ENCODE peak calls at places on chromosome 9, in seven cellular contexts. V, P, M, H, D, I and A are unnamed samples. For H3K27me3, the result is how much of the 10 kb centered on the place peaks cover.

GRCh38 chr9:63817622-63818518 is 1467.1 kb downstream of the FOXD4L5 start:
- DNase-seq in D (peak), I (peak), V (peak), H (peak), P (peak), M (peak), A (peak)

GRCh38 chr9:99085949-99086948 is 18.7 kb upstream of the TGFBR1 start:
- DNase-seq in M (peak), H (no peak), V (peak), I (no peak), D (peak), P (no peak), A (no peak)

GRCh38 chr9:131402738-131403492 is 9.0 kb downstream of the PRRC2B start:
- DNase-seq in V (no peak), P (peak), D (peak), H (peak), I (peak), M (peak), A (no peak)

GRCh38 chr9:6625363-6625762 is 20.2 kb downstream of the GLDC start:
- DNase-seq in P (no peak), I (no peak), H (no peak), V (no peak), M (no peak), D (no peak), A (no peak)

GRCh38 chr9:111975709-111976108 is 79.1 kb downstream of the UGCG start:
- DNase-seq in H (no peak), D (no peak), I (no peak), V (peak), M (no peak), P (peak), A (peak)

GRCh38 chr9:106868565-106868964 is 5.6 kb downstream of the ZNF462 start:
- DNase-seq in I (no peak), V (no peak), H (no peak), M (no peak), D (no peak), P (peak), A (no peak)

GRCh38 chr9:136754059-136754572 is 3.9 kb downstream of the LCN8 start:
- DNase-seq in M (no peak), H (no peak), P (no peak), V (no peak), D (no peak), I (no peak), A (no peak)

GRCh38 chr9:132973713-132974112 is 4.8 kb upstream of the GFI1B start:
- DNase-seq in D (peak), P (no peak), H (no peak), V (peak), M (peak), I (no peak), A (no peak)

GRCh38 chr9:16572005-16572727 is 298.3 kb downstream of the BNC2 start:
- DNase-seq in H (no peak), D (no peak), M (no peak), V (no peak), P (no peak), I (no peak), A (no peak)

GRCh38 chr9:96450613-96451544 is 910 bp downstream of the HABP4 start:
- DNase-seq in P (no peak), V (no peak), H (no peak), D (peak), I (no peak), M (peak), A (peak)

GRCh38 chr9:127104465-127105311 is 17.7 kb downstream of the ANGPTL2 start:
- DNase-seq in V (no peak), I (no peak), H (no peak), D (peak), M (no peak), P (no peak), A (no peak)

GRCh38 chr9:23467276-23467675 is 358.8 kb downstream of the ELAVL2 start:
- DNase-seq in M (no peak), V (no peak), D (no peak), H (no peak), P (no peak), I (no peak), A (no peak)

GRCh38 chr9:121902483-121903135 is 190.5 kb downstream of the TTLL11 start:
- DNase-seq in I (no peak), H (no peak), M (peak), V (no peak), P (no peak), D (peak), A (no peak)

GRCh38 chr9:126154869-126155268 is 171.8 kb upstream of the MVB12B start:
- DNase-seq in D (no peak), P (no peak), H (no peak), V (no peak), M (no peak), I (no peak), A (no peak)

GRCh38 chr9:115591584-115591984 is 473.6 kb upstream of the TNC start:
- DNase-seq in P (peak), D (peak), H (no peak), I (peak), V (peak), M (peak), A (no peak)

GRCh38 chr9:115930472-115930871 is 223.1 kb upstream of the PAPPA start:
- DNase-seq in I (no peak), D (peak), H (no peak), M (no peak), P (no peak), V (no peak), A (no peak)

GRCh38 chr9:36207016-36207415 is 16.3 kb downstream of the CLTA start:
- DNase-seq in P (no peak), M (peak), I (peak), H (no peak), V (no peak), D (peak), A (no peak)

GRCh38 chr9:127093319-127094020 is 29.0 kb downstream of the ANGPTL2 start:
- DNase-seq in M (no peak), P (no peak), V (no peak), H (no peak), I (no peak), D (no peak), A (no peak)

GRCh38 chr9:8599937-8600336 is 800.4 kb upstream of the DMAC1 start:
- DNase-seq in I (no peak), H (no peak), M (no peak), V (no peak), P (no peak), D (no peak), A (no peak)

GRCh38 chr9:103399535-103399934 is 404.4 kb downstream of the CYLC2 start:
- DNase-seq in D (no peak), M (no peak), H (no peak), I (no peak), V (no peak), P (no peak), A (no peak)

GRCh38 chr9:133874061-133874638 is 118.0 kb downstream of the VAV2 start:
- DNase-seq in P (no peak), D (peak), I (no peak), M (peak), H (no peak), V (no peak), A (no peak)

GRCh38 chr9:110555971-110556370 is 23.6 kb downstream of the SVEP1 start:
- DNase-seq in I (no peak), M (peak), D (peak), V (no peak), P (peak), H (no peak), A (no peak)

DNA sequence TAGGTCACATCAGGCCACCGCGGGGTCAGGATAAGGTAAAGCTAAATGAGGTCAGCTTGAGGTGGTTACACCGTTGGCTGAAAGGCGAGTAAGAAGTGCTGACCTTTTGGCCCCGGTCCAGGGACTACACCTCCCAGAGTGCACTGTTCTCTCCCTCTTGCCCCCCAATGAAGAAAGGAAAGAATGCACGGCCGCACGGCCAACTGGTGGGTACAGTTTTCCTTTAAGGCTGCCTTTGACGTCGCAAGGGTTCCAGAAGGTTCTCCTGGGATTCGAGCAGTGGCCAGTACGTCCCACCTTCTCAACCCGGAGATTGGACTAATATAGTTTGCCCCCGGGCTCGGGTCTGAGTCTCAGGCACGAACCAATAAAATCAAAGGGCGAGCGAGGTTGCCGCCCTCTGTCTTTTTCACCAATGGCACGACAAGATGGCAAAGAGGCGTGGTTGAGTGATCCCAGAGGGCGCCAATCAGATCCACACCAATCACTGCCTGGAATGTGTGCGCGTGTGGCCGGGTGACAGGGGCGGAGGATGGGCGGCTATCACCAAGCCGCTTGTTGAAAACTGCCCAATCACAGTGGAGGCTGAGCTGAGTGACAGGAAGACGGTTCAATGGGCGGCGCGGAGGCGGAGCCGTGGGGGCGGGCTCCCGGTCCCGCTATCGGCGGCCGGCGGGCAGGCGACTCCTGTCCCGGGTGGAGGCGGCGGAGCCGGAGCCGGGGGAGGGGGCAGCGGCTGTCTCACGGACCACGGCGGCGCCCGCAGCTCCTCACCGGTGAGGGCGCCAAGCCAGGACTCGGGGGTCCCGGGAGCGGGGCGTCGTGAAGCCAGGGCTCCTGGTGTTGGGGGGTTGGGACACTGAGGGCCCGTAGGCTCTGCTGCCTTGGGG is at the start of gene DNAJB5:
- DNase-seq in P (peak), I (peak), D (peak), M (peak), V (peak), H (peak), A (peak)
- TF ChIP-seq CTCF in P (no peak), I (no peak), D (no peak), M (no peak), V (no peak), H (no peak), A (no peak)

DNA sequence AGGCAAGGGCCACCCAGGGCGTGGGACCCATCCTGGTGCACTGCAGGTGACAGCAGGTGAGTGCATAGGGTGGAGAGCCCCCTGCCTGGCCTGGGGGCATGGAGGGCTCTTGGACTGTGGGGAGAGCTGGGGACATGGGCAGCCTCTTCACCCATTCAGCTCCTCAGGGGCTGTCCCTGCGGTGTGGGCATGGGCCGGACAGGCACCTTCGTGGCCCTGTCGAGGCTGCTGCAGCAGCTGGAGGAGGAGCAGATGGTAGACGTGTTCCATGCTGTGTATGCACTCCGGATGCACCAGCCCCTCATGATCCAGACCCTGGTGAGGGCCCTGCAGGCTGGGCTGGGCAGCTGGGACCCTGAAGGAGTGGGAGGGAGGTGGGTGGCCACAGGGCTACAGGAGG is 20.4 kb upstream of the SPTLC1 start:
- DNase-seq in H (no peak), V (no peak), P (no peak), M (no peak), I (no peak), D (no peak), A (no peak)
- H3K27me3 ChIP-seq in H (under half), V (under half), P (under half), M (under half), I (under half), D (under half), A (under half)

DNA sequence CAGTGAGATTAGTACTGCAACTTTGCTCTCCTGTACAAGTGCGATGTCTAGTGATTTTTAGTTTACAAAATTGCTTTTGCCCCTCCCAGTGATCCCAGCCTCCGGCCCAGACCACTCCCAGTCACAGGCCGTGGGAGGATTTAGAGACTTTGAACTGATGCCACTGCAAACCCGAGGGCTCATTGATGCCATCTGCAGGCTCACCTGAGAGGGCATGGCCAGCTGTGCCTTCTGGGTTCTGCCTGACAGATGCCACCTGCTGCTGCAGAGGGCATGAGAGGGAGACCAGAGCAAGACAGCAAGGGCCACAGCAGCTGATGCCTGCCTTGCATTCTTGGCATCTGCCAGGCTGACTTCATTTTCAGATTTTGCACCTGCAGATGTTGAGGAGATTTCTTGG is 593.8 kb downstream of the CDK5RAP2 start:
- DNase-seq in P (no peak), V (no peak), I (no peak), H (no peak), M (no peak), D (no peak), A (no peak)
- TF ChIP-seq CTCF in P (no peak), V (no peak), I (no peak), H (no peak), M (no peak), D (no peak), A (no peak)

GRCh38 chr9:1269533-1270315 is 219.6 kb downstream of the DMRT2 start:
- DNase-seq in P (no peak), D (no peak), V (no peak), I (no peak), H (no peak), M (no peak), A (no peak)
- H3K27me3 ChIP-seq in P (under half), D (under half), V (under half), I (under half), H (under half), M (under half), A (under half)

DNA sequence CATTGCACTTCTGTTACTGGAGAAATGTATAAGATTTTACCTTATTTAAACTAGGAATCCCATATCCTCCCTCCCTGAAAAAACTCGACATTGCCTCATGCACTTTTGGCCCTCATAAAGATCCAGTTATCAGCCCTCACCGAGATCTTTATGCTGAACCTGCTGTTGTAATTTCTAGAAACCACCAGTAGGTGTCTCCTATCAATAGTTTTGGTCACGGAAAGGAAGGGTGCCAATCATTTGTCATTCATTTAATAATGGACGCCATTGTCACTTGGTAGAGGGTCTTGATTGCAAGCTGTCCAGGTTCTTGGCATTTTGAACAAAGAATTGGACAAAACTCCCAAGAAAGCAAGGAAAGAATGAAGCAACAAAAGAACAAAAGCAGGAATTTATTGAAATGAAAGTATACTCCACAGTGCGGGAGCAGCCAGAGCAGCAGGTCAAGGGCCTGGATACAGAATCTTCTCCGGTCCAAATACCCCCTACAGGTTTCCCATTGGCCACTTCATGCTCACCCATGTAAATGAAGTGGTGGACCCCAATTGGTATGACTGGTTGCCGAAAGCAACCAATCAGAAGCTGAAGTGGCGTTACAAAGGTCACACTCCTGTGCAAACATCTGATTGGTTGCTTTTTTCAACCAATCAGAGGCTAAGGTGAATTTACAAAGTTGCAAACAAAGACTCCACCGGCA is 524.3 kb downstream of the PSAT1 start:
- DNase-seq in M (peak), V (peak), I (no peak), P (no peak), H (no peak), D (peak), A (no peak)
- TF ChIP-seq CTCF in M (peak), V (peak), I (peak), P (peak), H (peak), D (peak), A (peak)

DNA sequence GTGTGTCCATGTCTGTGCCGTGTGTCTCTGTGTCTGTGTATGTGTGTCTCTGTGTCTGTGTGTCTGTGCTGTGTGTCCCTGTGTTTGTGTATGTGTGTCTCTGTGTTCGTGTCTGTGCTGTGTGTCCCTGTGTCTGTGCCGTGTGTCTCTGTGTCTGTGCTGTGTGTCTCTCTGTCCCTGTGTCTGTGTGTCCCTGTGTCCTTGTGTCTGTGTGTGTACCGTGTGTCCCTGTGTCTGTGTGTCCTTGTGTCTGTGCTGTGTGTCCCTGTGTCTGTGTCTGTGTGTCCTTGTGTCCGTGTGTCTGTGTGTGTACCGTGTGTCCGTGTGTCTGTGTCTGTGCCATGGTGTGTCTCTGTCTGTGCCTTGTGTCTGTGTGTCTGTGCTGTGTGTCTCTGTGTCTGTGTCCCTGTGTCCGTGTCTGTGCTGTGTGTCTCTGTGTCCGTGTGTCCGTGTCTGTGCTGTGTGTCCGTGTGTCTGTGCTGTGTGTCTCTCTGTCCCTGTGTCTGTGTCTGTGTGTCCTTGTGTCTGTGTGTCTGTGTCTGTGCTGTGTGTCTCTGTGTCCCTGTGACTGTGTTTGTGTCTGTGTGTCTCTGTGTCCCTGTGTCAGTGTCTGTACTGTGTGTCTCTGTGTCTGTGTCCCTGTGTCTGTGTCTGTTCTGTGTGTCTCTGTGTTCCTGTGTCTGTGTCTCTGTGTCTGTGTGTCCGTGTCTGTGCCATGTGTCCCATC is 23.2 kb downstream of the CACNA1B start:
- DNase-seq in V (no peak), H (no peak), P (no peak), D (no peak), M (no peak), I (peak), A (no peak)
- H3K27me3 ChIP-seq in V (under half), H (under half), P (under half), D (under half), M (under half), I (under half), A (under half)

DNA sequence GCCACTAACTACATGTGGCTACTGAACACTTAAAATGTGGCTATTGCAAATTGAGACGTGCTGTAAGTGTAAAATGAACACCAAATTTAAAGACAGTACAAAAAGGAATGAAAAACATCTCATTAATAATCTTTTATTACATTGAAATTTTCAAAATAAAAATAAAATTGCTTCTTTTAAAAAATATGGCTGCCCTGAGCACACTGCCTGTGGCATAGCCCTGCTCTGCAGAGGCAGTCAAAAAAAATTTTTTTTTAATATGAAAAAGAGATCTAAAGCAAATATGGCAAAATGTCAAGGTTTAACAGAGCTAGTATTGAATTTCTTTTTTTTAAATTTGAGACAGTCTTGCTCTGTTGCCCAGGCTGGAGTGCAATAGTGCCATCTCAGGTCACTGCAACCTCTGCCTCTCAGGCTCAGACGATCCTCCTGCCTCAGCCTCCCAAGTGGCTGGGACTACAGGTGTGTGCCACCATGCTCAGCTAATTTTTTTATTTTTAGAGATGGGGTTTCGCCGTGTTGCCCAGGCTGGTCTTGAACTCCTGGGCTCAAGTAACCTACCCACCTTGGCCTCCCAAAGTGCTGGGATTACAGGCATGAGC is 25.6 kb downstream of the CARNMT1 start:
- DNase-seq in M (no peak), I (no peak), D (no peak), V (no peak), P (no peak), H (no peak), A (no peak)
- TF ChIP-seq CTCF in M (no peak), I (no peak), D (no peak), V (no peak), P (no peak), H (no peak), A (peak)

GRCh38 chr9:135262248-135262647 is 174.8 kb downstream of the OLFM1 start:
- DNase-seq in M (no peak), I (no peak), D (no peak), P (no peak), V (no peak), H (no peak), A (no peak)
- H3K27me3 ChIP-seq in M (under half), I (under half), D (under half), P (under half), V (under half), H (half or more), A (under half)

DNA sequence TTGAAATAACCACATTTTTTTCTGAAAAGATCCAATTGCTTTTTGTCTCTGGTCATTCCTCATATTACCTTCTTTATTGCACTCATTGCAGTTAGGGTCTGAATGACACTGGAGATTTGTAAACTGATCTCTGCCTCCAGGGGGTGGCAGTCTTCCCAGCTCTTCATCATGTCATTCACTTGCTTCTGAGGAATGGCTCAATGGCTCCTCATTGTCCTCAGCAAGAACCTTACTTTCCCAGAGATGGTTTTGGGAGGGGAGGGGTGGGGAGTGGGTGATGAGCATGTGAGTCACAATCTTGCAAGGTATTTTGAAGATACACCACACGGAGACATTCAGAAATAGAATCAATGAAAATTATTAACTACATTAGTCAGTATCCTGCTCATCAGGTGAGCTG is 159.8 kb upstream of the GAS1 start:
- DNase-seq in M (no peak), P (no peak), I (no peak), D (peak), V (no peak), H (no peak), A (no peak)
- TF ChIP-seq CTCF in M (peak), P (no peak), I (peak), D (no peak), V (no peak), H (no peak), A (no peak)